ENCODE peak calls at places on chromosomes 6 and 20, in nine cellular contexts. N is CD4-positive, CD25-positive, alpha-beta regulatory T cell; L is fibroblast of lung; T is cardiac muscle cell; K is OCI-LY7; O is A549; W is heart right ventricle; J is psoas muscle; S is uterus. A is an unnamed sample.

GRCh38 chr20:10219452-10219791 is 792 bp downstream of the SNAP25 start:
- DNase-seq in N (peak; percentile 39), L (peak; percentile 76), T (peak; percentile 91), K (peak; percentile 35), O (peak; percentile 74), W (peak; percentile 66), J (peak; percentile 80), S (peak; percentile 72), A (peak; percentile 93)

GRCh38 chr6:42101186-42101657 is 41.2 kb downstream of the C6orf132 start:
- DNase-seq in N (no peak), L (peak; percentile 17), T (no peak), K (no peak), O (no peak), W (no peak), J (no peak), S (no peak), A (no peak)

GRCh38 chr6:125375841-125376240 is 74.1 kb upstream of the HDDC2 start:
- DNase-seq in N (no peak), L (no peak), T (no peak), K (no peak), O (no peak), W (no peak), J (no peak), S (no peak), A (no peak)

GRCh38 chr20:25015986-25016385 is 23.4 kb upstream of the APMAP start:
- DNase-seq in N (no peak), L (no peak), T (no peak), K (no peak), O (no peak), W (no peak), J (no peak), S (no peak), A (no peak)

GRCh38 chr20:21521596-21522478 is 8.0 kb upstream of the NKX2-2 start:
- DNase-seq in N (no peak), L (no peak), T (no peak), K (no peak), O (no peak), W (no peak), J (no peak), S (no peak), A (no peak)

GRCh38 chr6:135250234-135250633 is 69.1 kb downstream of the MYB start:
- DNase-seq in N (no peak), L (no peak), T (no peak), K (no peak), O (no peak), W (no peak), J (no peak), S (no peak), A (no peak)

GRCh38 chr20:51651921-51652549 is 109.5 kb upstream of the NFATC2 start:
- DNase-seq in N (no peak), L (no peak), T (no peak), K (no peak), O (no peak), W (no peak), J (no peak), S (no peak), A (no peak)

GRCh38 chr6:24761193-24761835 is 13.4 kb upstream of the GMNN start:
- DNase-seq in N (no peak), L (no peak), T (no peak), K (no peak), O (no peak), W (no peak), J (no peak), S (no peak), A (peak; percentile 53)

GRCh38 chr6:143125896-143126573 is 65.3 kb downstream of the AIG1 start:
- DNase-seq in N (no peak), L (peak; percentile 91), T (no peak), K (no peak), O (no peak), W (no peak), J (no peak), S (no peak), A (no peak)

GRCh38 chr6:137763861-137764260 is 103.2 kb upstream of the TNFAIP3 start:
- DNase-seq in N (no peak), L (no peak), T (no peak), K (no peak), O (no peak), W (no peak), J (no peak), S (no peak), A (no peak)
- H3K4me1 ChIP-seq in N (peaks cover 13% of the 10 kb centered on the region), L (no peaks in the 10 kb centered on the region), T (no peaks in the 10 kb centered on the region), K (peaks cover 16% of the 10 kb centered on the region), O (no peaks in the 10 kb centered on the region), W (no peaks in the 10 kb centered on the region), J (no peaks in the 10 kb centered on the region), S (no peaks in the 10 kb centered on the region), A (no peaks in the 10 kb centered on the region)

GRCh38 chr20:62123450-62124118 is 1.3 kb downstream of the LSM14B start:
- DNase-seq in N (no peak), L (peak; percentile 65), T (no peak), K (no peak), O (no peak), W (no peak), J (no peak), S (no peak), A (peak; percentile 33)
- H3K27ac ChIP-seq in N (peak overlapping the region; percentile 55), L (peak overlapping the region; percentile 37), T (peak overlapping the region; percentile 37), K (peak overlapping the region; percentile 9), O (peak overlapping the region; percentile 98), W (peak overlapping the region; percentile 88), J (peak overlapping the region; percentile 99), S (peak overlapping the region; percentile 89), A (peak overlapping the region; percentile 40)

GRCh38 chr20:2983508-2983907 is 59.9 kb upstream of the GNRH2 start:
- DNase-seq in N (no peak), L (no peak), T (no peak), K (no peak), O (no peak), W (no peak), J (no peak), S (no peak), A (no peak)
- H3K4me3 ChIP-seq in N (peak overlapping the region; percentile 75), L (no peak overlapping the region), T (no peak overlapping the region), K (no peak overlapping the region), O (no peak overlapping the region), W (no peak overlapping the region), J (no peak overlapping the region), S (no peak overlapping the region), A (no peak overlapping the region)

GRCh38 chr6:144649085-144649484 is 363.9 kb downstream of the UTRN start:
- DNase-seq in N (no peak), L (no peak), T (no peak), K (no peak), O (no peak), W (no peak), J (no peak), S (no peak), A (no peak)

GRCh38 chr6:144651219-144651618 is 366.1 kb downstream of the UTRN start:
- DNase-seq in N (no peak), L (no peak), T (no peak), K (no peak), O (no peak), W (no peak), J (no peak), S (no peak), A (no peak)

GRCh38 chr6:144646066-144646800 is 361.1 kb downstream of the UTRN start:
- DNase-seq in N (no peak), L (peak; percentile 68), T (no peak), K (no peak), O (no peak), W (no peak), J (no peak), S (no peak), A (no peak)

GRCh38 chr6:144647406-144647964 is 362.4 kb downstream of the UTRN start:
- DNase-seq in N (no peak), L (peak; percentile 29), T (no peak), K (no peak), O (no peak), W (no peak), J (no peak), S (no peak), A (no peak)

DNA sequence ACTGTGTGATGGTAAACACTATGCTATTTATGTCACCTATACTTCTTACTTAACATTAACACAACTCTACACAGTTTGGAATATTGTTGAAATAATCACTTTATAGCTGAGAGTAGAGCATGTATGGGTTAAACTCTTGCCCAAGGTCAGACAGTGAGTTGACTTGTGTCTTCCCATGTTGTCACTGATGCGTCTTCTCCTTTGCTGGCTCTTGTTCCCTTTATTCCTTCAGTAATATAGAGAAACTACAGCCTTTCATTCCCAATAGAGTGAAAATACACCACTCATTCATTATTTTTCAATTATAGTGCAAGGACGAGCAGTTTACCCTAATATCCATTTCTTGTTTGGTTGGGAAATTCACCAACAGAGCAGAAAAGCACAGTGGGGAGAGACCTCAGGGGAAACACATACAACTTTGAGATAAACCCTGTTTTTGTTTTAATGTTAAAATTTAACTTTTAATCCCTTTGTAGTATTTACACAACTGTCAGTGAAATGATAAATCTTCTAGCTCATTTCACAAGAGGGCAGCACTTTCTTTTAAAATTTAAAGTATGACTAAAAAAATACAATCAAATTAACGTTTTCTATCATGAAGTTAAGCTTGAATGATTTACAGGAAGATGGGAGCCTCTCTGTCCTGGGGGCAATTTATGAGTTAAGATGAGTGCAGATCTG is 363.0 kb downstream of the UTRN start:
- DNase-seq in N (no peak), L (no peak), T (no peak), K (no peak), O (no peak), W (no peak), J (no peak), S (no peak), A (no peak)
- H3K4me1 ChIP-seq in N (peaks cover 6% of the 10 kb centered on the region), L (no peaks in the 10 kb centered on the region), T (no peaks in the 10 kb centered on the region), K (no peaks in the 10 kb centered on the region), O (peaks cover 31% of the 10 kb centered on the region), W (no peaks in the 10 kb centered on the region), J (no peaks in the 10 kb centered on the region), S (no peaks in the 10 kb centered on the region), A (no peaks in the 10 kb centered on the region)

GRCh38 chr6:106119991-106120390 is 33.9 kb downstream of the PRDM1 start:
- DNase-seq in N (no peak), L (peak; percentile 53), T (no peak), K (no peak), O (no peak), W (no peak), J (no peak), S (no peak), A (no peak)

GRCh38 chr6:106117579-106117978 is 31.4 kb downstream of the PRDM1 start:
- DNase-seq in N (peak; percentile 74), L (no peak), T (no peak), K (no peak), O (no peak), W (no peak), J (no peak), S (no peak), A (no peak)

GRCh38 chr6:106122306-106122940 is 36.3 kb downstream of the PRDM1 start:
- DNase-seq in N (no peak), L (no peak), T (no peak), K (no peak), O (no peak), W (no peak), J (no peak), S (no peak), A (no peak)

GRCh38 chr6:106118835-106119443 is 32.8 kb downstream of the PRDM1 start:
- DNase-seq in N (no peak), L (no peak), T (no peak), K (no peak), O (no peak), W (no peak), J (no peak), S (no peak), A (no peak)

GRCh38 chr6:106119526-106119925 is 33.4 kb downstream of the PRDM1 start:
- DNase-seq in N (no peak), L (no peak), T (no peak), K (no peak), O (no peak), W (no peak), J (no peak), S (no peak), A (no peak)
- H3K27ac ChIP-seq in N (no peak overlapping the region), L (no peak overlapping the region), T (no peak overlapping the region), K (no peak overlapping the region), O (no peak overlapping the region), W (no peak overlapping the region), J (no peak overlapping the region), S (no peak overlapping the region), A (no peak overlapping the region)

A was measured in right cardiac atrium.